ENCODE peak calls at places on chromosomes 7 and 10, in four cellular contexts. Z, X, S and Y are unnamed samples.

GRCh38 chr10:93287775-93288174 is 194.4 kb downstream of the MYOF start:
- DNase-seq in S (no peak), Z (no peak), X (no peak), Y (no peak)

GRCh38 chr7:11327633-11328032 is 354.0 kb downstream of the PHF14 start:
- DNase-seq in S (no peak), X (no peak), Z (no peak), Y (no peak)

GRCh38 chr7:149690688-149691446 is 82.5 kb downstream of the ZNF467 start:
- DNase-seq in X (peak; percentile 91), Z (peak; percentile 54), S (peak; percentile 92), Y (peak; percentile 89)

GRCh38 chr7:42244828-42245227 is 7.8 kb upstream of the GLI3 start:
- DNase-seq in Z (no peak), S (no peak), X (no peak), Y (no peak)

GRCh38 chr7:22751341-22751740 is 24.3 kb downstream of the IL6 start:
- DNase-seq in X (peak; percentile 34), Z (no peak), S (no peak), Y (no peak)

GRCh38 chr10:31758495-31758894 is 170.1 kb downstream of the ARHGAP12 start:
- DNase-seq in X (no peak), S (no peak), Z (no peak), Y (no peak)

GRCh38 chr7:114939484-114940097 is 17.7 kb downstream of the MDFIC start:
- DNase-seq in S (no peak), X (peak; percentile 4), Z (no peak), Y (no peak)

GRCh38 chr10:11891776-11892486 is 68.8 kb downstream of the PROSER2 start:
- DNase-seq in Z (no peak), S (no peak), X (no peak), Y (no peak)

GRCh38 chr7:129530881-129531391 is 28.6 kb downstream of the SMKR1 start:
- DNase-seq in X (no peak), S (peak; percentile 58), Z (no peak), Y (peak; percentile 72)

GRCh38 chr10:114779803-114780609 is 41.6 kb upstream of the FHIP2A start:
- DNase-seq in X (no peak), Z (no peak), S (peak; percentile 3), Y (peak; percentile 76)

GRCh38 chr7:11332186-11332864 is 358.7 kb downstream of the PHF14 start:
- DNase-seq in Z (no peak), S (no peak), X (no peak), Y (no peak)

GRCh38 chr7:6271694-6272371 is 591 bp downstream of the CYTH3 start:
- DNase-seq in Z (no peak), X (peak; percentile 55), S (no peak), Y (no peak)

GRCh38 chr10:122363311-122363710 is 11.2 kb upstream of the PLEKHA1 start:
- DNase-seq in X (no peak), Z (no peak), S (no peak), Y (no peak)

GRCh38 chr10:118522791-118523498 is 72.5 kb downstream of the PRLHR start:
- DNase-seq in X (no peak), S (no peak), Z (no peak), Y (peak; percentile 29)

GRCh38 chr7:31744294-31744874 is 57.4 kb downstream of the PPP1R17 start:
- DNase-seq in X (peak; percentile 67), Z (peak; percentile 49), S (peak; percentile 49), Y (peak; percentile 53)

GRCh38 chr7:43164757-43165156 is 52.3 kb downstream of the HECW1 start:
- DNase-seq in S (no peak), X (no peak), Z (no peak), Y (peak; percentile 39)

GRCh38 chr10:75246506-75246905 is 10.7 kb upstream of the COMTD1 start:
- DNase-seq in Z (no peak), X (no peak), S (no peak), Y (no peak)

GRCh38 chr10:8873310-8873709 is 818.8 kb downstream of the GATA3 start:
- DNase-seq in Z (peak; percentile 41), S (no peak), X (no peak), Y (no peak)

GRCh38 chr7:95440394-95441038 is 5.7 kb upstream of the PON2 start:
- DNase-seq in S (peak; percentile 97), X (no peak), Z (no peak), Y (no peak)

GRCh38 chr7:159027091-159027802 is 117.4 kb downstream of the VIPR2 start:
- DNase-seq in Z (no peak), X (no peak), S (no peak), Y (no peak)

GRCh38 chr7:94325121-94325475 is 69.6 kb upstream of the COL1A2 start:
- DNase-seq in X (no peak), S (no peak), Z (no peak), Y (no peak)

DNA sequence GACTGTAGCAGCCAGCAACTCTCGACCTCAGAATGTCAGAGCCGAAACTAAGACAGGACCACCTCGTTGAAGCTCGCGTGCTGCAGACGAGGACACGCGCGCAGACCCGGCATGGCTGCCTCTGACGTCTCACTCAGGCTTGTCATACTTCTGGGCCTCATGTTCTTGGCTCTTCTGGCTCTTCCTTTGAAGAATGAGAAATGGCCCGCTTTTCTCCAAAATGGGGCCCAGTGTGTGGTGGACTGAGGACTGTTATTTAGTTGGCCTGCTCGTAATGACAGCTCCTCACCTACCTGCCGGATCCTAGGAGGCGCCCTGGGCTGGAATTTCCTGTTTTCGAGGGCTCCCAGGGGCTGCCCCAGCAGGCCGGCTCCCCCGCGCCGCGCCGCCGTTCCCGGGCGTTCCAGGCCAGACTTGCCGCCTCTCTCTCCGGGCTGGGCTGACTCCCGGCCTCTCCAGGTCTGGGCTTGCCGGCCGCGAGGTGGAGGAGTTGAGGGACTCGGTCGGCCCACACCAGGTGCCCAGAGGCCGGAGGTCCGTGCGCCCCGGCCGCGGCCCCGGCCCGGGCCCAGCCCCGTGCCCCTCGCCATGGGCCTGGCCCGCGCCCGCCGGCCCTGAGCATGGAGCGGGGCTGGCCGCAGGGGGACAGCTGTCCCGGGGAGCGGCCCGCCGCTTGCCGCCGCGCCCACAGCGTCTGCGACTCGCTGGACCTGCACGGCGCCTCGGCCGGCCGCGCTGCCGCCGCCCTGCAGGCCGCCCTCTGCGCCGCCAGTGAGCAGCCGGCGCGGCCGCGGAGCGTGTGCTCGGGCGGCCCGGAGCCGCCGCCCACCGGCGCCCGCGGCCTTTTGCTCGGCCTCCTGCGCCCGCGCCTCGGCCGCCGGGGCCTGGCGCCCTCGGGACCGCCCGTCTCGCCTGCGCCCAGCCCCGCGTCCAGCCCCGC is 28.1 kb downstream of the AGAP3 start:
- DNase-seq in Z (peak; percentile 75), S (no peak), X (no peak), Y (no peak)
- H3K79me2 ChIP-seq in Z (peaks cover 70% of the 10 kb centered on the region), S (peaks cover 24% of the 10 kb centered on the region), X (peaks cover 65% of the 10 kb centered on the region), Y (peaks cover 79% of the 10 kb centered on the region)

DNA sequence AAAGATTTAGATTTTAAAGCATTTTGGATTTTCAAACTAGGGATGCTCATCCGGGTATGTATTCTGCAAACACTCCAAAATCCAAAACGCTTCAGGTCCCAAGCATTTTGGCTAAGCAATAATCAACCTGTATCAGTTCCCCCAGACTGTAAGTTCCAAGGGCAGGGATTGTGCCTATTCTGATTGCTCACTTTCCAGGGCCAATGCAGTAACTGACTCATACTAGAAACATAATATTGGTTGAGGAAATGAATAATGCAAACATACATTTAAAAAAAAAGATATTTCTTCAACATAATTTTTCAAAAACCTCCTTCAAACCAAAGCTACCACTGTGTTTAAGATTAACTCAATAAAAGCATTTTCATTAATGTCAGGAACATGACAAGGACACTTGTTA is 69.5 kb downstream of the HIBADH start:
- DNase-seq in Z (no peak), S (no peak), X (no peak), Y (no peak)
- TF ChIP-seq ELF1 in Z (no peak), S (no peak), X (no peak), Y (no peak)

GRCh38 chr7:82241371-82241770 is 202.2 kb downstream of the CACNA2D1 start:
- DNase-seq in S (no peak), Z (no peak), X (no peak), Y (no peak)

GRCh38 chr7:82247814-82248433 is 195.7 kb downstream of the CACNA2D1 start:
- DNase-seq in Z (peak; percentile 41), S (no peak), X (no peak), Y (peak; percentile 8)

GRCh38 chr7:82250598-82250997 is 193.0 kb downstream of the CACNA2D1 start:
- DNase-seq in Z (no peak), S (no peak), X (no peak), Y (no peak)

GRCh38 chr7:82249979-82250378 is 193.6 kb downstream of the CACNA2D1 start:
- DNase-seq in X (no peak), S (no peak), Z (no peak), Y (no peak)

GRCh38 chr7:82244947-82245346 is 198.6 kb downstream of the CACNA2D1 start:
- DNase-seq in Z (no peak), S (no peak), X (no peak), Y (no peak)
- TF ChIP-seq YY1 in Z (no peak), S (no peak), X (no peak), Y (no peak)

GRCh38 chr7:134870156-134870555 is 90.7 kb downstream of the CALD1 start:
- DNase-seq in X (no peak), S (no peak), Z (no peak), Y (no peak)
- H3K79me2 ChIP-seq in X (no peaks in the 10 kb centered on the region), S (no peaks in the 10 kb centered on the region), Z (peaks cover 96% of the 10 kb centered on the region), Y (no peaks in the 10 kb centered on the region)

GRCh38 chr7:74164985-74165456 is 9.1 kb upstream of the EIF4H start:
- DNase-seq in S (no peak), Z (no peak), X (peak; percentile 73), Y (no peak)
- TF ChIP-seq ELF1 in S (no peak), Z (no peak), X (no peak), Y (no peak)